ENCODE peak calls at places on chromosome 1, in six cellular contexts. Q is HCT116; A is stimulated activated naive CD8-positive, alpha-beta T cell treated with anti-CD3 and anti-CD28 coated beads, Interleukin-15, amount 100 ng/mL, for 72 hours; E is natural killer cell; W is left cardiac atrium; P is GM23338. K is an unnamed sample.
A peak's percentile ranks its signal among the peaks of the same experiment; 100 is the strongest.

GRCh38 chr1:23904748-23905357 is 8.3 kb downstream of the CNR2 start:
- ATAC-seq in Q (peak; percentile 42), A (peak; percentile 95), E (no peak), W (no peak), P (no peak), K (peak; percentile 95)

GRCh38 chr1:44072204-44072603 is 40.9 kb upstream of the SLC6A9 start:
- ATAC-seq in Q (peak; percentile 81), A (no peak), E (no peak), W (no peak), P (no peak), K (no peak)

GRCh38 chr1:215569987-215570824 is 3.1 kb downstream of the KCTD3 start:
- ATAC-seq in Q (no peak), A (no peak), E (no peak), W (no peak), P (no peak), K (peak; percentile 50)

GRCh38 chr1:161499099-161500078 is 5.9 kb upstream of the FCGR2A start:
- ATAC-seq in Q (no peak), A (no peak), E (no peak), W (no peak), P (no peak), K (no peak)

GRCh38 chr1:185837711-185838110 is 103.5 kb downstream of the HMCN1 start:
- ATAC-seq in Q (no peak), A (no peak), E (no peak), W (no peak), P (no peak), K (no peak)

GRCh38 chr1:236750928-236751327 is 44.2 kb upstream of the MTR start:
- ATAC-seq in Q (no peak), A (no peak), E (no peak), W (no peak), P (no peak), K (no peak)

GRCh38 chr1:16085521-16085920 is 12.1 kb upstream of the FAM131C start:
- ATAC-seq in Q (no peak), A (no peak), E (no peak), W (no peak), P (no peak), K (no peak)

GRCh38 chr1:6594977-6595740 is 7.5 kb downstream of the KLHL21 start:
- ATAC-seq in Q (no peak), A (no peak), E (no peak), W (no peak), P (no peak), K (no peak)

GRCh38 chr1:150550222-150551048 is 1.2 kb downstream of the ADAMTSL4 start:
- ATAC-seq in Q (no peak), A (no peak), E (no peak), W (peak; percentile 18), P (no peak), K (no peak)

GRCh38 chr1:176576670-176577069 is 113.7 kb downstream of the PAPPA2 start:
- ATAC-seq in Q (no peak), A (no peak), E (no peak), W (no peak), P (no peak), K (no peak)